ENCODE peak calls at places on chromosomes 16 and 17, in ten cellular contexts. K is HL-60; A is left ventricle myocardium inferior; F is transverse colon; S is endothelial cell of umbilical vein; V is dorsolateral prefrontal cortex; U is neural progenitor cell; Y is AG04450; N is adrenal gland; B is CD8-positive, alpha-beta T cell. X is an unnamed sample.

GRCh38 chr17:42659079-42659931 is at the start of gene TUBG2:
- DNase-seq in K (no peak), A (peak), F (peak), S (peak), V (peak), U (peak), Y (peak), N (peak), B (peak), X (peak)

GRCh38 chr17:65487161-65487560 is 74.3 kb downstream of the AXIN2 start:
- DNase-seq in K (no peak), A (no peak), F (no peak), S (no peak), V (no peak), U (no peak), Y (no peak), N (no peak), B (no peak), X (no peak)

GRCh38 chr17:80175411-80175810 is 5.6 kb downstream of the CARD14 start:
- DNase-seq in K (no peak), A (no peak), F (no peak), S (no peak), V (no peak), U (peak), Y (no peak), N (no peak), B (no peak), X (no peak)

GRCh38 chr16:1539720-1540555 is 6.5 kb downstream of the TMEM204 start:
- DNase-seq in K (no peak), A (no peak), F (no peak), S (no peak), V (no peak), U (no peak), Y (no peak), N (no peak), B (no peak), X (no peak)

GRCh38 chr17:69404398-69404797 is 10.1 kb upstream of the MAP2K6 start:
- DNase-seq in K (no peak), A (no peak), F (no peak), S (no peak), V (no peak), U (no peak), Y (no peak), N (no peak), B (no peak), X (no peak)

GRCh38 chr16:23712976-23713375 is at the start of gene ERN2:
- DNase-seq in K (no peak), A (no peak), F (peak), S (no peak), V (no peak), U (peak), Y (no peak), N (no peak), B (no peak), X (no peak)

GRCh38 chr16:29699324-29700219 is 20.6 kb downstream of the QPRT start:
- DNase-seq in K (no peak), A (no peak), F (no peak), S (no peak), V (no peak), U (no peak), Y (no peak), N (no peak), B (no peak), X (no peak)

GRCh38 chr16:50152386-50152806 is 710 bp upstream of the TENT4B start:
- DNase-seq in K (no peak), A (peak), F (peak), S (no peak), V (peak), U (no peak), Y (no peak), N (peak), B (peak), X (no peak)

GRCh38 chr16:69818811-69819587 is 56.9 kb downstream of the WWP2 start:
- DNase-seq in K (no peak), A (no peak), F (no peak), S (no peak), V (no peak), U (peak), Y (no peak), N (no peak), B (no peak), X (no peak)

GRCh38 chr16:83995756-83996155 is 27.7 kb downstream of the NECAB2 start:
- DNase-seq in K (no peak), A (peak), F (peak), S (no peak), V (peak), U (peak), Y (no peak), N (no peak), B (no peak), X (peak)

GRCh38 chr16:81646561-81646960 is 132.5 kb upstream of the PLCG2 start:
- DNase-seq in K (no peak), A (no peak), F (no peak), S (no peak), V (no peak), U (no peak), Y (peak), N (no peak), B (no peak), X (no peak)

GRCh38 chr17:79777166-79777843 is 643 bp upstream of the CBX2 start:
- DNase-seq in K (peak), A (peak), F (peak), S (peak), V (no peak), U (peak), Y (no peak), N (peak), B (no peak), X (peak)

GRCh38 chr17:28379814-28380571 is 8.5 kb downstream of the SARM1 start:
- DNase-seq in K (no peak), A (no peak), F (no peak), S (peak), V (no peak), U (no peak), Y (no peak), N (no peak), B (no peak), X (no peak)

GRCh38 chr16:72112906-72113615 is 19.4 kb downstream of the DHX38 start:
- DNase-seq in K (no peak), A (no peak), F (no peak), S (no peak), V (no peak), U (no peak), Y (no peak), N (peak), B (no peak), X (no peak)

GRCh38 chr16:1494129-1494640 is 1.0 kb downstream of the TELO2 start:
- DNase-seq in K (no peak), A (peak), F (peak), S (peak), V (no peak), U (peak), Y (peak), N (peak), B (no peak), X (peak)

GRCh38 chr16:29743475-29743826 is 2.3 kb downstream of the C16orf54 start:
- DNase-seq in K (no peak), A (no peak), F (no peak), S (no peak), V (no peak), U (no peak), Y (no peak), N (no peak), B (no peak), X (no peak)

GRCh38 chr17:39668141-39668924 is at the start of gene PNMT:
- DNase-seq in K (no peak), A (peak), F (peak), S (peak), V (peak), U (peak), Y (no peak), N (peak), B (peak), X (peak)

GRCh38 chr17:76268991-76269981 is 4.1 kb downstream of the UBALD2 start:
- DNase-seq in K (no peak), A (no peak), F (no peak), S (no peak), V (no peak), U (no peak), Y (no peak), N (no peak), B (no peak), X (no peak)

GRCh38 chr17:10875984-10876555 is 38.2 kb upstream of the PIRT start:
- DNase-seq in K (no peak), A (no peak), F (peak), S (peak), V (peak), U (peak), Y (no peak), N (peak), B (no peak), X (peak)

GRCh38 chr17:9120471-9120870 is 99.2 kb downstream of the NTN1 start:
- DNase-seq in K (no peak), A (no peak), F (no peak), S (no peak), V (no peak), U (peak), Y (no peak), N (no peak), B (no peak), X (no peak)

GRCh38 chr17:42288078-42288984 is at the start of gene STAT5A:
- DNase-seq in K (no peak), A (peak), F (peak), S (peak), V (peak), U (peak), Y (peak), N (peak), B (peak), X (peak)

GRCh38 chr17:82283208-82283749 is 9.8 kb upstream of the CSNK1D start:
- DNase-seq in K (peak), A (no peak), F (no peak), S (no peak), V (no peak), U (no peak), Y (peak), N (no peak), B (no peak), X (peak)
- H3K4me3 ChIP-seq in K (no peak), A (no peak), F (no peak), S (no peak), V (no peak), U (no peak), Y (no peak), N (no peak), B (no peak), X (no peak)

GRCh38 chr17:62109924-62110323 is 44.8 kb upstream of the MED13 start:
- DNase-seq in K (no peak), A (no peak), F (no peak), S (no peak), V (no peak), U (no peak), Y (no peak), N (no peak), B (no peak), X (no peak)

GRCh38 chr17:62110923-62111484 is 45.9 kb upstream of the MED13 start:
- DNase-seq in K (no peak), A (no peak), F (no peak), S (no peak), V (no peak), U (no peak), Y (no peak), N (no peak), B (no peak), X (no peak)

GRCh38 chr17:62111562-62112180 is 46.6 kb upstream of the MED13 start:
- DNase-seq in K (no peak), A (no peak), F (peak), S (no peak), V (no peak), U (no peak), Y (no peak), N (no peak), B (no peak), X (no peak)

GRCh38 chr17:62105861-62106260 is 40.8 kb upstream of the MED13 start:
- DNase-seq in K (no peak), A (no peak), F (no peak), S (no peak), V (no peak), U (no peak), Y (no peak), N (no peak), B (no peak), X (no peak)

GRCh38 chr17:62109378-62109902 is 44.4 kb upstream of the MED13 start:
- DNase-seq in K (peak), A (no peak), F (peak), S (peak), V (no peak), U (peak), Y (peak), N (peak), B (peak), X (peak)
- TF ChIP-seq CTCF in K (peak), A (peak), F (peak), S (peak), V (no peak), U (peak), Y (peak), N (peak), B (peak), X (peak)

GRCh38 chr16:87333101-87333500 is 15.9 kb upstream of the C16orf95 start:
- DNase-seq in K (no peak), A (no peak), F (no peak), S (no peak), V (peak), U (no peak), Y (no peak), N (no peak), B (no peak), X (no peak)
- H3K27ac ChIP-seq in K (no peak), A (no peak), F (no peak), S (no peak), V (peak), U (no peak), Y (no peak), N (no peak), B (no peak), X (no peak)

GRCh38 chr17:1718362-1719165 is 5.9 kb upstream of the WDR81 start:
- DNase-seq in K (no peak), A (no peak), F (no peak), S (no peak), V (no peak), U (no peak), Y (no peak), N (no peak), B (no peak), X (no peak)
- H3K4me3 ChIP-seq in K (no peak), A (no peak), F (no peak), S (no peak), V (no peak), U (peak), Y (no peak), N (no peak), B (no peak), X (no peak)

DNA sequence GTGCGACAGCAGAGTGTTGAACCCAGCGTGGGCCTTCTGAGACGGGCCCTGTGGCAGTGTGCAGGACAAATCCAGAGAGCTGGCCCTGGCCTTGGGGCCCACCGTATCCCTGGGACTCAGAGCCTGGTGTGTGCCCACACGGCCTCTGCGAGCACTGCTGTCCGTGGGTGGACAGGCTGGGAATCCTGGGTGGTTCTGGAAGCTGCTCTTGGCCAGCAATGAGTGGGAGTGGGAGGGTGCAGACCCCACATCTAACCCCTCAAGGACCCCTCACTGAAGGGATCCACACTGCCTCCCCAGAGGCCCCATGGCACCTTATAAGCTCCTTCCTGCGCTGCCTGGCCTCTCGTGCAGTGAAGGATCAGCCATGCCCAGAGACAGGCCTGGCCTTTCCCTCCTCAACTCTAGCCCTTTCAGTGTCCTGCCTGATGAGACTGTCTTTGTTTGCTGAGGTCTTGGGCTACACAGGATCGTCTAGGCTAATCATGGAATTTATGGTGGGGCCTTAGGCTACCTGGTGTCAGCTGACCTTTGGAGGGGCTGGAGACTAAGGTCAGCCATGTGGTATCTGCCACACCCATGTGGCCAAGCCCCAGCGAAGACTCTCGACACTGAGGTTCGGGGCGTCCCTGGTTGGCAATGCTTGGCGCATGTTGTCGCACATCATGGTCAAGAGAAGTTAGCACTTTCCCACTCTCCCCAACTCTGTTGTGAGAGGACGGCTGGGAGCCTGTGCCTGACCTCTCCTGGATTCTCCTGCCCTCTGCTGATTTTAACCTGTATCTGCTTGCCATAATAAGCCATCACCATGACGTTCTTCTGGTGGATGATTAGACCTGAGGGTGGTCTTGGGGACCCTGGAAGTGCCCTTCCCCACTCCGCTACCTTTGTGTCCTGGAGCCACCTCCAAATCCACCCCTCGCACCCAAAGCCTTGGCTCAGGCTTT is 16.4 kb upstream of the GINS2 start:
- DNase-seq in K (no peak), A (no peak), F (no peak), S (no peak), V (no peak), U (no peak), Y (no peak), N (no peak), B (no peak), X (no peak)
- TF ChIP-seq CTCF in K (no peak), A (peak), F (no peak), S (no peak), V (no peak), U (no peak), Y (no peak), N (no peak), B (no peak), X (no peak)

GRCh38 chr17:4858068-4858879 is 25.1 kb downstream of the MINK1 start:
- DNase-seq in K (no peak), A (no peak), F (no peak), S (peak), V (peak), U (peak), Y (no peak), N (peak), B (no peak), X (no peak)

GRCh38 chr17:4856937-4857314 is 23.8 kb downstream of the MINK1 start:
- DNase-seq in K (no peak), A (no peak), F (no peak), S (no peak), V (peak), U (no peak), Y (no peak), N (no peak), B (no peak), X (no peak)

GRCh38 chr17:4858880-4859260 is 25.7 kb downstream of the MINK1 start:
- DNase-seq in K (no peak), A (peak), F (peak), S (peak), V (peak), U (no peak), Y (no peak), N (peak), B (no peak), X (no peak)

GRCh38 chr17:4854181-4854681 is 21.1 kb downstream of the MINK1 start:
- DNase-seq in K (no peak), A (no peak), F (no peak), S (peak), V (no peak), U (no peak), Y (peak), N (no peak), B (no peak), X (no peak)

DNA sequence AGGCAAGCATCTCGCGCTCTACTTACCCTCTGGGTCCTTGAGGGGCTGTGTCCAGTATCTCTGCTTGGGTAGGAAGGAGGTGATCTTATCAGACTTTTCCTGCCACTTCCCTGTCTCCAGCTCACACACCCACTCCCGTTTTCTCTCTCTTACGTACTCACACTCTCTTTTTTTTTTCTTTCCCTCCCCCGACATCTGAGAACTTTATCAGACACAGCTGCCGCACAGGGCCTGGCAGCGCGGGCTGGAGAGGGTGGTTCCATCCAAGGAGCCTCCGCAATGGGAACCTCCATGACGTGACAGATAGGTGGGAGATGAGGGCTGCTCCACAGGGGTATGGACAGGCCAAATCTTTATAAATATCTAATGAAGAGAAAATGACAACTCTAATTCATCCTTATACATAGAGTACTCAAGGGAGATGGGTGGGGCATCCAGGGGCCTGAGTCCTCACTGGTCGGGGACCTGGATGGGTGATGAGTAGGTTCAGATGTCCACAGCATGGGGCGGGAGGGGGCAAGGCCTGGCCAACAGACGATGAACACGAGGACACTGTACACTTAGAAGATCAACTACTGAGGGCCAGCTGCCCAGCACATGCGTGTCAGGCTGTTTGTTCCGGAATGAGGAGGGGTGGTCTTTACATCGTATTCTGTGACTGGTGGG is 23.3 kb downstream of the MINK1 start:
- DNase-seq in K (no peak), A (no peak), F (no peak), S (peak), V (peak), U (no peak), Y (no peak), N (no peak), B (no peak), X (no peak)
- H3K27ac ChIP-seq in K (no peak), A (peak), F (no peak), S (peak), V (peak), U (no peak), Y (no peak), N (no peak), B (no peak), X (no peak)

DNA sequence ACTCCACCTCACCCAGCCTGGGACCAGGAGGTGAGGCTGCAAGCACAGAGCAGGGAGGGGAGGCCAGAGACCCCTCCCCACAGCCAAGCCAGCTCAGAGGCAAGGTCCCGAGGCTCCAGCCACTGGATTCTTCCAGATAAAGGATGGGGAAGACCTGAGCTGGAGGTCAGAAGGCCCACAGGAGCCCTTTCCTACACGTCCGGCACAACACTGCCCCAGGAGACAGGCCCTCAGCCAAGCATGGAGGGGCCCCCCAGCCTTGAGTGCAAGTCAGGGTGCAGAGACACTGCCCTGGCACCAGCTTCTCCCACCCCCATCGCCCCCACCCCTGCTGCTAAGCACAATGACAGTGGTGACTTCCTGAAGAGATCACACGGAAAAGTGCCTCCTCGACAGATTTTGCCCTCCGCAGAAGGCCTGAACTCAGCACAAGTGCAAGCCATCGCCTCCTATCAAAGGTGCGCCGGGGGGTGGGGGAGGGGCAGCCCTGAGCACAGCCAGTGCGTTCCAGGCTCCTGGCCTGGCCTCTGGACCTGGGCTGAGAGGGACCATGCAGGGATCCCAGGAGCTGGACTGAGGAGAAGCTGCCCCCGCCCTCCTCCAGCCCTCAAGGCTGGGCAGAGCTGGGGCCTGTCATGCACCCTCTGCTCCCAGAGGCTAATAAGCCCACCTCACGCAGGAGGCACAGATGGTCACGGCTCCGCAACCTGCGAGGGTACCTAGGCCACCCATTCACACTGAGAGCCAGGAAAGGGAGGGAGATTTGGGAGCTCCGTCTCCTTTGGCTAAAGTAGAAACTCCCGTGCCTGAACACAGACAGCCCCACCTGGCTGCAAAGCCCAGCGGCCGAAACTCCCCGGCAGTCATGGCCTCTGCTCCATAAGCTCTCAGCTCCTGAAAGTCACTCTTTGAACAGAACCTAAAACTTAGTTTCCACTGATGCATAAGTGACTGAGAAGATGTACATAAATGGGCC is 2.7 kb downstream of the MAFG start:
- DNase-seq in K (no peak), A (no peak), F (no peak), S (no peak), V (no peak), U (peak), Y (no peak), N (no peak), B (no peak), X (no peak)
- H3K4me3 ChIP-seq in K (peak), A (peak), F (no peak), S (no peak), V (no peak), U (no peak), Y (no peak), N (no peak), B (no peak), X (no peak)